ENCODE peak calls at places on chromosome 14, in eight cellular contexts. U is lower lobe of right lung, R is Calu3, P is fibroblast of pulmonary artery, G is hippocampal formation, E is NCI-H1417, H is GM03348, L is Peyer's patch. J is an unnamed sample.

GRCh38 chr14:24057867-24058259 is 6.1 kb downstream of the CARMIL3 start:
- DNase-seq in E (no peak), P (no peak), L (no peak), U (no peak), H (no peak), R (no peak), G (no peak), J (no peak)

GRCh38 chr14:75373133-75373532 is 54.7 kb upstream of the JDP2 start:
- DNase-seq in R (no peak), P (no peak), E (no peak), G (no peak), L (no peak), H (no peak), U (no peak), J (no peak)

GRCh38 chr14:61587397-61587713 is 108.0 kb upstream of the HIF1A start:
- DNase-seq in P (no peak), E (no peak), R (no peak), G (no peak), U (no peak), L (no peak), H (no peak), J (no peak)

GRCh38 chr14:96806836-96807235 is 9.7 kb downstream of the VRK1 start:
- DNase-seq in U (no peak), L (no peak), P (peak), E (no peak), H (no peak), R (no peak), G (no peak), J (no peak)

GRCh38 chr14:82251434-82251833 is 717.8 kb upstream of the SEL1L start:
- DNase-seq in G (no peak), E (no peak), L (no peak), R (no peak), P (no peak), H (no peak), U (no peak), J (no peak)

GRCh38 chr14:105589161-105589925 is 63.0 kb downstream of the TMEM121 start:
- DNase-seq in H (no peak), P (no peak), U (no peak), L (peak), G (no peak), E (no peak), R (no peak), J (no peak)

GRCh38 chr14:85454183-85454813 is 75.6 kb upstream of the FLRT2 start:
- DNase-seq in R (no peak), L (no peak), U (no peak), H (no peak), P (no peak), E (no peak), G (no peak), J (no peak)

GRCh38 chr14:80549141-80549540 is 337.8 kb upstream of the DIO2 start:
- DNase-seq in R (no peak), U (no peak), H (no peak), G (no peak), E (no peak), L (no peak), P (peak), J (no peak)

GRCh38 chr14:54048311-54048710 is 91.7 kb upstream of the BMP4 start:
- DNase-seq in R (peak), E (no peak), H (no peak), U (peak), G (no peak), P (no peak), L (peak), J (no peak)

GRCh38 chr14:21997300-21997699 is 323.7 kb upstream of the OR4E1 start:
- DNase-seq in U (no peak), P (no peak), L (no peak), R (peak), G (no peak), H (no peak), E (no peak), J (no peak)

GRCh38 chr14:98946995-98947394 is 325.0 kb downstream of the BCL11B start:
- DNase-seq in P (no peak), E (no peak), G (no peak), U (no peak), R (no peak), L (peak), H (peak), J (no peak)

GRCh38 chr14:95313707-95314106 is 6.0 kb downstream of the CLMN start:
- DNase-seq in G (peak), E (no peak), H (peak), P (peak), L (peak), R (peak), U (peak), J (peak)

GRCh38 chr14:84770030-84770429 is 759.9 kb upstream of the FLRT2 start:
- DNase-seq in R (no peak), U (no peak), L (no peak), E (no peak), P (no peak), H (no peak), G (no peak), J (no peak)

GRCh38 chr14:100268591-100269207 is 29.8 kb downstream of the YY1 start:
- DNase-seq in G (no peak), P (peak), H (no peak), R (no peak), L (no peak), U (no peak), E (no peak), J (no peak)

GRCh38 chr14:97580923-97581495 is 783.8 kb downstream of the VRK1 start:
- DNase-seq in U (no peak), L (no peak), G (no peak), P (no peak), E (no peak), H (no peak), R (no peak), J (no peak)

GRCh38 chr14:34665785-34666425 is 36.0 kb upstream of the SNX6 start:
- DNase-seq in E (no peak), H (peak), R (no peak), U (no peak), L (no peak), G (no peak), P (peak), J (no peak)

GRCh38 chr14:62289471-62289870 is 527.3 kb downstream of the SNAPC1 start:
- DNase-seq in L (no peak), E (no peak), U (no peak), G (no peak), H (no peak), P (no peak), R (peak), J (no peak)

GRCh38 chr14:94129111-94129757 is at the start of gene IFI27L2:
- DNase-seq in R (peak), L (peak), E (peak), G (peak), U (peak), H (peak), P (peak), J (peak)

GRCh38 chr14:91509083-91509877 is 830 bp downstream of the PPP4R3A start:
- DNase-seq in U (peak), H (peak), R (peak), E (peak), P (no peak), L (peak), G (no peak), J (peak)

GRCh38 chr14:95862243-95862642 is 14.4 kb upstream of the TUNAR start:
- DNase-seq in E (no peak), U (no peak), H (no peak), R (no peak), P (no peak), L (no peak), G (no peak), J (no peak)

GRCh38 chr14:69001375-69001774 is 22.3 kb upstream of the ACTN1 start:
- DNase-seq in G (no peak), E (no peak), H (no peak), R (no peak), U (no peak), P (no peak), L (no peak), J (no peak)

GRCh38 chr14:95432152-95433093 is 84.0 kb downstream of the SYNE3 start:
- DNase-seq in U (no peak), L (peak), R (peak), G (peak), E (peak), P (peak), H (peak), J (no peak)

GRCh38 chr14:76307786-76308780 is 67.9 kb upstream of the ESRRB start:
- DNase-seq in U (no peak), L (no peak), G (no peak), P (no peak), H (no peak), R (no peak), E (no peak), J (no peak)

GRCh38 chr14:54606631-54607133 is 39.8 kb downstream of the SAMD4A start:
- DNase-seq in U (no peak), P (peak), H (peak), E (no peak), R (no peak), G (no peak), L (no peak), J (no peak)

GRCh38 chr14:93430319-93430801 is 379 bp upstream of the UNC79 start:
- DNase-seq in U (no peak), G (peak), P (peak), R (no peak), L (no peak), E (peak), H (peak), J (no peak)

GRCh38 chr14:31949709-31950108 is 127.4 kb upstream of the ARHGAP5 start:
- DNase-seq in G (no peak), P (no peak), H (no peak), R (no peak), E (no peak), L (no peak), U (no peak), J (no peak)

GRCh38 chr14:51680031-51680430 is 28.3 kb downstream of the FRMD6 start:
- DNase-seq in G (no peak), U (no peak), E (no peak), L (no peak), R (no peak), P (no peak), H (no peak), J (no peak)

GRCh38 chr14:65006251-65006721 is 19.6 kb downstream of the FNTB start:
- DNase-seq in P (no peak), L (no peak), H (no peak), U (no peak), G (no peak), R (no peak), E (no peak), J (no peak)

GRCh38 chr14:92254786-92255185 is 68.2 kb upstream of the SLC24A4 start:
- DNase-seq in G (peak), H (peak), E (no peak), P (peak), R (no peak), L (no peak), U (no peak), J (no peak)

GRCh38 chr14:89723930-89724915 is 230.3 kb downstream of the EFCAB11 start:
- DNase-seq in U (no peak), E (no peak), H (peak), L (no peak), G (no peak), P (no peak), R (no peak), J (no peak)

GRCh38 chr14:55547650-55548315 is 32.2 kb upstream of the KTN1 start:
- DNase-seq in L (no peak), E (no peak), U (no peak), G (no peak), P (no peak), H (no peak), R (no peak), J (no peak)

GRCh38 chr14:30298266-30298795 is 260.6 kb upstream of the G2E3 start:
- DNase-seq in G (no peak), U (no peak), H (no peak), E (no peak), P (no peak), R (no peak), L (no peak), J (no peak)

GRCh38 chr14:68042002-68042401 is 222.4 kb downstream of the RAD51B start:
- DNase-seq in P (no peak), E (no peak), U (no peak), G (no peak), L (no peak), H (no peak), R (no peak), J (no peak)

GRCh38 chr14:102916347-102917055 is 6.0 kb upstream of the AMN start:
- DNase-seq in G (no peak), P (no peak), L (no peak), E (no peak), U (peak), R (no peak), H (no peak), J (no peak)

GRCh38 chr14:69741055-69741454 is 25.9 kb upstream of the SRSF5 start:
- DNase-seq in U (no peak), E (no peak), P (no peak), G (no peak), R (peak), L (no peak), H (no peak), J (no peak)

GRCh38 chr14:92160619-92161018 is 38.9 kb downstream of the CPSF2 start:
- DNase-seq in E (no peak), U (no peak), P (peak), G (no peak), H (peak), L (no peak), R (no peak), J (no peak)

GRCh38 chr14:75484711-75485429 is 37.4 kb upstream of the BATF start:
- DNase-seq in G (no peak), H (no peak), L (no peak), E (no peak), R (no peak), U (no peak), P (no peak), J (no peak)